ENCODE peak calls at places on chromosomes 5 and 9, in four cellular contexts. One of them, this sample, is unnamed.

GRCh38 chr9:126975327-126976059 is 60.9 kb downstream of the RALGPS1 start:
- DNase-seq in K562: no peak
- DNase-seq in H1: no peak
- DNase-seq in SK-N-SH: no peak
- DNase-seq in this sample: no peak

GRCh38 chr9:26261503-26262330 is 583.5 kb upstream of the TUSC1 start:
- DNase-seq in K562: no peak
- DNase-seq in H1: no peak
- DNase-seq in SK-N-SH: no peak
- DNase-seq in this sample: no peak

GRCh38 chr9:36499156-36499886 is 73.4 kb upstream of the MELK start:
- DNase-seq in K562: no peak
- DNase-seq in H1: no peak
- DNase-seq in SK-N-SH: peak
- DNase-seq in this sample: peak

GRCh38 chr5:1875843-1876671 is 6.7 kb downstream of the IRX4 start:
- DNase-seq in K562: no peak
- DNase-seq in H1: peak
- DNase-seq in SK-N-SH: no peak
- DNase-seq in this sample: no peak

GRCh38 chr5:10348258-10348657 is 5.2 kb upstream of the MARCHF6 start:
- DNase-seq in K562: no peak
- DNase-seq in H1: no peak
- DNase-seq in SK-N-SH: no peak
- DNase-seq in this sample: no peak

GRCh38 chr5:153546566-153546965 is 56.1 kb downstream of the GRIA1 start:
- DNase-seq in K562: no peak
- DNase-seq in H1: no peak
- DNase-seq in SK-N-SH: no peak
- DNase-seq in this sample: no peak

GRCh38 chr9:115353681-115354080 is 235.7 kb upstream of the TNC start:
- DNase-seq in K562: no peak
- DNase-seq in H1: no peak
- DNase-seq in SK-N-SH: no peak
- DNase-seq in this sample: no peak

GRCh38 chr9:131762356-131762932 is 22.6 kb upstream of the RAPGEF1 start:
- DNase-seq in K562: peak
- DNase-seq in H1: peak
- DNase-seq in SK-N-SH: peak
- DNase-seq in this sample: peak

GRCh38 chr5:179315356-179315890 is 29.8 kb downstream of the ADAMTS2 start:
- DNase-seq in K562: no peak
- DNase-seq in H1: no peak
- DNase-seq in SK-N-SH: no peak
- DNase-seq in this sample: peak

GRCh38 chr5:165149439-165149838 is 1644.0 kb downstream of the MAT2B start:
- DNase-seq in K562: no peak
- DNase-seq in H1: no peak
- DNase-seq in SK-N-SH: no peak
- DNase-seq in this sample: no peak

GRCh38 chr5:8700222-8700621 is 831.3 kb downstream of the MTRR start:
- DNase-seq in K562: no peak
- DNase-seq in H1: no peak
- DNase-seq in SK-N-SH: no peak
- DNase-seq in this sample: no peak

GRCh38 chr5:142206801-142207200 is 98.2 kb downstream of the NDFIP1 start:
- DNase-seq in K562: no peak
- DNase-seq in H1: no peak
- DNase-seq in SK-N-SH: no peak
- DNase-seq in this sample: no peak

GRCh38 chr5:45205403-45205961 is 396.7 kb downstream of the MRPS30 start:
- DNase-seq in K562: no peak
- DNase-seq in H1: peak
- DNase-seq in SK-N-SH: no peak
- DNase-seq in this sample: peak

GRCh38 chr5:147971472-147971871 is 65.1 kb upstream of the C5orf46 start:
- DNase-seq in K562: no peak
- DNase-seq in H1: no peak
- DNase-seq in SK-N-SH: no peak
- DNase-seq in this sample: no peak

GRCh38 chr9:16704489-16705111 is 165.9 kb downstream of the BNC2 start:
- DNase-seq in K562: peak
- DNase-seq in H1: no peak
- DNase-seq in SK-N-SH: peak
- DNase-seq in this sample: peak

GRCh38 chr5:5523066-5523505 is 100.6 kb downstream of the ICE1 start:
- DNase-seq in K562: peak
- DNase-seq in H1: no peak
- DNase-seq in SK-N-SH: no peak
- DNase-seq in this sample: no peak

GRCh38 chr5:110840347-110840960 is 101.6 kb downstream of the SLC25A46 start:
- DNase-seq in K562: no peak
- DNase-seq in H1: no peak
- DNase-seq in SK-N-SH: no peak
- DNase-seq in this sample: peak

GRCh38 chr9:131237931-131238401 is 38.3 kb downstream of the FAM78A start:
- DNase-seq in K562: peak
- DNase-seq in H1: peak
- DNase-seq in SK-N-SH: no peak
- DNase-seq in this sample: peak

GRCh38 chr9:136100700-136101614 is 5.9 kb upstream of the NACC2 start:
- DNase-seq in K562: peak
- DNase-seq in H1: peak
- DNase-seq in SK-N-SH: no peak
- DNase-seq in this sample: peak

GRCh38 chr5:386432-387341 is 56.3 kb upstream of the EXOC3 start:
- DNase-seq in K562: no peak
- DNase-seq in H1: no peak
- DNase-seq in SK-N-SH: no peak
- DNase-seq in this sample: no peak

GRCh38 chr9:121636978-121637377 is 14.5 kb upstream of the DAB2IP start:
- DNase-seq in K562: no peak
- DNase-seq in H1: no peak
- DNase-seq in SK-N-SH: no peak
- DNase-seq in this sample: no peak

GRCh38 chr5:95759634-95760033 is 28.5 kb downstream of the RHOBTB3 start:
- DNase-seq in K562: no peak
- DNase-seq in H1: no peak
- DNase-seq in SK-N-SH: no peak
- DNase-seq in this sample: no peak

GRCh38 chr5:148808864-148809642 is 17.4 kb upstream of the ADRB2 start:
- DNase-seq in K562: peak
- DNase-seq in H1: no peak
- DNase-seq in SK-N-SH: peak
- DNase-seq in this sample: no peak

GRCh38 chr5:139061856-139062255 is 136.3 kb downstream of the SIL1 start:
- DNase-seq in K562: no peak
- DNase-seq in H1: no peak
- DNase-seq in SK-N-SH: no peak
- DNase-seq in this sample: no peak

GRCh38 chr9:122076117-122076516 is 17.0 kb downstream of the TTLL11 start:
- DNase-seq in K562: no peak
- DNase-seq in H1: no peak
- DNase-seq in SK-N-SH: no peak
- DNase-seq in this sample: no peak

GRCh38 chr5:74063821-74064598 is 438.0 kb downstream of the ARHGEF28 start:
- DNase-seq in K562: no peak
- DNase-seq in H1: no peak
- DNase-seq in SK-N-SH: no peak
- DNase-seq in this sample: no peak

GRCh38 chr5:177491429-177491945 is 5.9 kb downstream of the PDLIM7 start:
- DNase-seq in K562: peak
- DNase-seq in H1: peak
- DNase-seq in SK-N-SH: peak
- DNase-seq in this sample: peak

GRCh38 chr9:35464056-35465025 is 25.6 kb upstream of the RUSC2 start:
- DNase-seq in K562: no peak
- DNase-seq in H1: no peak
- DNase-seq in SK-N-SH: no peak
- DNase-seq in this sample: no peak

GRCh38 chr5:72654231-72654630 is 147.0 kb upstream of the ZNF366 start:
- DNase-seq in K562: no peak
- DNase-seq in H1: no peak
- DNase-seq in SK-N-SH: peak
- DNase-seq in this sample: no peak

GRCh38 chr5:146620663-146621051 is 104.7 kb upstream of the GPR151 start:
- DNase-seq in K562: no peak
- DNase-seq in H1: peak
- DNase-seq in SK-N-SH: no peak
- DNase-seq in this sample: no peak

GRCh38 chr5:31982661-31983060 is 191.5 kb downstream of the GOLPH3 start:
- DNase-seq in K562: no peak
- DNase-seq in H1: no peak
- DNase-seq in SK-N-SH: no peak
- DNase-seq in this sample: no peak

GRCh38 chr5:108728566-108729305 is 19.0 kb upstream of the FER start:
- DNase-seq in K562: peak
- DNase-seq in H1: no peak
- DNase-seq in SK-N-SH: peak
- DNase-seq in this sample: no peak

GRCh38 chr5:112240011-112240410 is 179.1 kb downstream of the EPB41L4A start:
- DNase-seq in K562: peak
- DNase-seq in H1: no peak
- DNase-seq in SK-N-SH: no peak
- DNase-seq in this sample: no peak

DNA sequence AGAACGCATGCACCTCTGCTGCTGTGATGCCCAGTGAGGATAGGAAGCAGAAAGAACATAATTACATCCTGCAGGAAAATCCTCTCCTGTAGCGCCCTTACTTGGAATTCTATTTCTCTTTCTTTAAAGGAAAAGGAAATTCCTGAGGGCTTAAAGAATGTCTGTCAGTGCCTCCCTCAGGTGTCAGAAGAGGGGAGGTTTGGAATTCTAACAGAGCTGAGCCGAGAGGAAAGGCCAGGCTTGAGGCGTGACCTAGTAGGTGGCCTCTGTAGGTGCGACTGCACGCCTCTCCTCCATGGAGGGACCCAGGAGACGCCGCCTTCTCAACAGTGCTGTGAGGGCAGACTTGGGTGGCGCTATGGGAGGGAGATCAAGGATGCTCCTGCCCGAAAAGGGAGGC is 55.9 kb upstream of the ERCC6L2 start:
- DNase-seq in K562: no peak
- DNase-seq in H1: no peak
- DNase-seq in SK-N-SH: no peak
- DNase-seq in this sample: no peak
- TF ChIP-seq TEAD4 in K562: no peak
- TF ChIP-seq TEAD4 in H1: peak
- TF ChIP-seq TEAD4 in SK-N-SH: no peak
- TF ChIP-seq TEAD4 in this sample: no peak

DNA sequence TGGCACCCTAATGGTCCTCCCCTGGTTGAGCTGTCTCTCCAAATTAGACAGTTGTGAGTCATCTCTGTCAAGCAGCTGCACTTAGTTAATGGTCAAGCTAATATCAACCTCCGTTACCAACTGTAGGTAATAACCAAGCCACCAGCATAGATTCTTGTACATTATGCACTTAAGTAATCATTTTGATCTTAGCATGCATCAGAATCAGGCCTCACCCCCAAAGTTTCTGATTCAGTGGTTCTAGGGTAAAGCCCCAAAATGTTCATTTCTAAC is 62.9 kb downstream of the IL31RA start:
- DNase-seq in K562: no peak
- DNase-seq in H1: peak
- DNase-seq in SK-N-SH: no peak
- DNase-seq in this sample: no peak
- TF ChIP-seq TEAD4 in K562: no peak
- TF ChIP-seq TEAD4 in H1: no peak
- TF ChIP-seq TEAD4 in SK-N-SH: no peak
- TF ChIP-seq TEAD4 in this sample: no peak

DNA sequence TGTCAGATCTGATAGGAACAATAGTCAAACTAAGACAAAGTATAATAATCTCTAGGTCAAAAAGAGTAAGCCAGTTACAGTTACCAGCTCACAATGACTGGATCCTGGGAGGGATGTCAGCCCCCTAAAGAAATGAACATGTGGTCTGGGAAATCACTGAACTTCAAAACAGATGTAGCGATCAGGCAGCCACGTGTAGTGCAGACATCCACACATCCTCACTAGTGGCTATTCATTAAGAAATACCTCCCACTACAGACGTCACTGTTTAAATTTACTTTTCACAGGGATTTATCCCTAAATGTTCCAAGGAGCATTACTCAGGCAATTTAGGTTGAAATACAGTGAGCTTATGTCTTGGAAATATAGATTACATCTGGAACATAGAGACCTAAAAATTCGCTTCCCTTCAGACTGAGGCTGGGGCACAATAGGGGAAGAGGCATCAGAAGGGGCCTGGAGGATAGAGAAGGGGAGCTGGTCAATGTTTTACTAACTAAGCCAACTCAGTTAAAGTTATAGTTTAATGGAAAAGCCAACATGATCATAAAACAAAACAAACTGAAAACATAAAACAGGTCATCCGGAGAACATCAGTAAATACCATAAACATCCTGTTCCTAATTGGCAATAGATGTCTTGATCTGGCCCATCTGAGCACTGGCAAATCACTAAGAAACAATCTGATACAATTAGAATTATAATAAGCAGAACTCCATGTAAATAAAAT is 92.3 kb downstream of the FANCC start:
- DNase-seq in K562: no peak
- DNase-seq in H1: no peak
- DNase-seq in SK-N-SH: peak
- DNase-seq in this sample: no peak
- TF ChIP-seq TEAD4 in K562: no peak
- TF ChIP-seq TEAD4 in H1: no peak
- TF ChIP-seq TEAD4 in SK-N-SH: no peak
- TF ChIP-seq TEAD4 in this sample: no peak

GRCh38 chr9:1495684-1496083 is 445.5 kb downstream of the DMRT2 start:
- DNase-seq in K562: no peak
- DNase-seq in H1: no peak
- DNase-seq in SK-N-SH: no peak
- DNase-seq in this sample: no peak
- TF ChIP-seq TEAD4 in K562: no peak
- TF ChIP-seq TEAD4 in H1: no peak
- TF ChIP-seq TEAD4 in SK-N-SH: no peak
- TF ChIP-seq TEAD4 in this sample: no peak

GRCh38 chr5:88939300-88939699 is 56.3 kb upstream of the MEF2C start:
- DNase-seq in K562: no peak
- DNase-seq in H1: no peak
- DNase-seq in SK-N-SH: no peak
- DNase-seq in this sample: no peak

GRCh38 chr5:88944751-88945507 is 61.9 kb upstream of the MEF2C start:
- DNase-seq in K562: no peak
- DNase-seq in H1: no peak
- DNase-seq in SK-N-SH: peak
- DNase-seq in this sample: no peak

GRCh38 chr5:88941581-88941980 is 58.6 kb upstream of the MEF2C start:
- DNase-seq in K562: no peak
- DNase-seq in H1: no peak
- DNase-seq in SK-N-SH: no peak
- DNase-seq in this sample: no peak

GRCh38 chr5:88940712-88941111 is 57.7 kb upstream of the MEF2C start:
- DNase-seq in K562: no peak
- DNase-seq in H1: no peak
- DNase-seq in SK-N-SH: no peak
- DNase-seq in this sample: no peak

GRCh38 chr5:88942967-88943291 is 59.9 kb upstream of the MEF2C start:
- DNase-seq in K562: no peak
- DNase-seq in H1: no peak
- DNase-seq in SK-N-SH: no peak
- DNase-seq in this sample: no peak
- TF ChIP-seq TEAD4 in K562: no peak
- TF ChIP-seq TEAD4 in H1: no peak
- TF ChIP-seq TEAD4 in SK-N-SH: no peak
- TF ChIP-seq TEAD4 in this sample: no peak